ENCODE peak calls at places on chromosomes 7 and 10, in four cellular contexts. I, Q, V and B are unnamed samples.

GRCh38 chr7:129522088-129522970 is 20.0 kb downstream of the SMKR1 start:
- DNase-seq in I (no peak), Q (no peak), V (no peak), B (no peak)

GRCh38 chr10:62095341-62096071 is 173.1 kb downstream of the RTKN2 start:
- DNase-seq in I (no peak), Q (peak; percentile 31), V (no peak), B (no peak)

GRCh38 chr7:46320956-46321355 is 399.9 kb upstream of the IGFBP3 start:
- DNase-seq in I (no peak), Q (no peak), V (no peak), B (no peak)

GRCh38 chr7:55387062-55387965 is 22.2 kb downstream of the LANCL2 start:
- DNase-seq in I (no peak), Q (no peak), V (no peak), B (no peak)

GRCh38 chr7:4017785-4018184 is 664.3 kb upstream of the FOXK1 start:
- DNase-seq in I (no peak), Q (no peak), V (no peak), B (no peak)

GRCh38 chr7:37311282-37311868 is 137.3 kb downstream of the ELMO1 start:
- DNase-seq in I (peak; percentile 33), Q (no peak), V (peak; percentile 65), B (peak; percentile 46)

GRCh38 chr10:22682237-22683192 is 31.9 kb downstream of the PIP4K2A start:
- DNase-seq in I (no peak), Q (no peak), V (no peak), B (peak; percentile 48)

GRCh38 chr7:105298439-105298894 is 90.3 kb downstream of the SRPK2 start:
- DNase-seq in I (peak; percentile 7), Q (no peak), V (no peak), B (peak; percentile 25)

GRCh38 chr10:50417486-50417905 is 166.2 kb upstream of the ASAH2 start:
- DNase-seq in I (no peak), Q (no peak), V (no peak), B (no peak)

GRCh38 chr10:35425596-35425995 is 89.3 kb downstream of the CCNY start:
- DNase-seq in I (no peak), Q (no peak), V (no peak), B (no peak)

GRCh38 chr7:47402941-47403340 is 179.0 kb downstream of the TNS3 start:
- DNase-seq in I (no peak), Q (no peak), V (peak; percentile 15), B (no peak)

GRCh38 chr10:48463318-48464003 is 141.4 kb downstream of the ARHGAP22 start:
- DNase-seq in I (no peak), Q (no peak), V (peak; percentile 48), B (no peak)

GRCh38 chr7:116591202-116592040 is 66.6 kb downstream of the CAV1 start:
- DNase-seq in I (no peak), Q (no peak), V (no peak), B (no peak)

GRCh38 chr7:32890553-32891045 is 961 bp downstream of the KBTBD2 start:
- DNase-seq in I (no peak), Q (peak; percentile 34), V (no peak), B (peak; percentile 19)

GRCh38 chr7:92831716-92832622 is 4.4 kb downstream of the CDK6 start:
- DNase-seq in I (peak; percentile 9), Q (no peak), V (no peak), B (peak; percentile 39)

GRCh38 chr7:47940482-47941001 is 7.7 kb downstream of the PKD1L1 start:
- DNase-seq in I (no peak), Q (no peak), V (no peak), B (no peak)

GRCh38 chr7:1873857-1874521 is 203.9 kb downstream of the ELFN1 start:
- DNase-seq in I (no peak), Q (no peak), V (no peak), B (no peak)

GRCh38 chr10:33498354-33498753 is 163.9 kb upstream of the NRP1 start:
- DNase-seq in I (no peak), Q (no peak), V (no peak), B (no peak)

GRCh38 chr7:28847176-28847575 is 111.0 kb downstream of the TRIL start:
- DNase-seq in I (no peak), Q (no peak), V (no peak), B (no peak)

GRCh38 chr10:34719336-34719735 is 95.8 kb downstream of the PARD3 start:
- DNase-seq in I (no peak), Q (no peak), V (no peak), B (no peak)